ENCODE peak calls at places on chromosomes 3 and 15, in four cellular contexts. R is T-helper 2 cell; F is stimulated activated CD8-positive, alpha-beta memory T cell treated with anti-CD3 and anti-CD28 coated beads, Interleukin-15, amount 100 ng/mL, for 1 hour; Q is OCI-LY7. J is an unnamed sample.

GRCh38 chr3:155241559-155241958 is 51.9 kb downstream of the STRIT1 start:
- DNase-seq in R (no peak), F (no peak), Q (no peak), J (no peak)

GRCh38 chr3:14307953-14308352 is 94.5 kb upstream of the SLC6A6 start:
- DNase-seq in R (no peak), F (no peak), Q (no peak), J (no peak)

GRCh38 chr3:183815565-183815943 is 9.8 kb downstream of the MAP6D1 start:
- DNase-seq in R (peak; percentile 56), F (no peak), Q (peak; percentile 64), J (no peak)

GRCh38 chr15:59976480-59976879 is 27.6 kb upstream of the FOXB1 start:
- DNase-seq in R (peak; percentile 98), F (peak; percentile 11), Q (peak; percentile 69), J (no peak)

GRCh38 chr3:26132942-26133341 is 343.1 kb downstream of the OXSM start:
- DNase-seq in R (no peak), F (no peak), Q (no peak), J (no peak)

GRCh38 chr3:12508316-12508715 is 24.0 kb downstream of the TSEN2 start:
- DNase-seq in R (no peak), F (no peak), Q (no peak), J (no peak)

GRCh38 chr15:49468440-49468839 is 45.4 kb downstream of the FGF7 start:
- DNase-seq in R (no peak), F (no peak), Q (no peak), J (no peak)

GRCh38 chr3:41593760-41594159 is 368.1 kb downstream of the ULK4 start:
- DNase-seq in R (no peak), F (no peak), Q (no peak), J (no peak)

GRCh38 chr15:70190965-70191364 is 93.2 kb upstream of the TLE3 start:
- DNase-seq in R (no peak), F (no peak), Q (no peak), J (no peak)

GRCh38 chr3:186933801-186934200 is 3.5 kb downstream of the ST6GAL1 start:
- DNase-seq in R (no peak), F (no peak), Q (peak; percentile 38), J (no peak)

GRCh38 chr15:100215031-100215842 is 126.5 kb downstream of the ADAMTS17 start:
- DNase-seq in R (no peak), F (no peak), Q (no peak), J (no peak)

GRCh38 chr3:132432639-132433038 is 15.3 kb downstream of the DNAJC13 start:
- DNase-seq in R (peak; percentile 83), F (no peak), Q (no peak), J (no peak)

GRCh38 chr3:152331975-152332374 is 63.2 kb downstream of the MBNL1 start:
- DNase-seq in R (no peak), F (no peak), Q (no peak), J (no peak)

GRCh38 chr3:100709840-100710235 is 544 bp downstream of the TFG start:
- DNase-seq in R (peak; percentile 43), F (no peak), Q (peak; percentile 38), J (peak; percentile 42)

GRCh38 chr3:98556164-98557130 is 24.7 kb downstream of the GPR15 start:
- DNase-seq in R (peak; percentile 100), F (peak; percentile 32), Q (peak; percentile 22), J (no peak)

GRCh38 chr3:106877632-106878031 is 499.6 kb upstream of the CCDC54 start:
- DNase-seq in R (peak; percentile 0), F (no peak), Q (no peak), J (no peak)

GRCh38 chr3:157551961-157552360 is 48.7 kb upstream of the VEPH1 start:
- DNase-seq in R (peak; percentile 18), F (no peak), Q (no peak), J (no peak)

GRCh38 chr3:27617552-27617951 is 104.6 kb downstream of the EOMES start:
- DNase-seq in R (no peak), F (no peak), Q (no peak), J (no peak)

GRCh38 chr3:40971191-40972168 is 227.8 kb upstream of the CTNNB1 start:
- DNase-seq in R (peak; percentile 42), F (no peak), Q (peak; percentile 57), J (peak; percentile 43)

GRCh38 chr3:112676659-112677234 is 35.8 kb upstream of the CCDC80 start:
- DNase-seq in R (peak; percentile 100), F (peak; percentile 50), Q (peak; percentile 49), J (peak; percentile 89)

GRCh38 chr3:33062814-33063346 is 34.1 kb downstream of the GLB1 start:
- DNase-seq in R (peak; percentile 37), F (no peak), Q (no peak), J (no peak)

GRCh38 chr3:148360046-148360445 is 337.7 kb upstream of the AGTR1 start:
- DNase-seq in R (no peak), F (no peak), Q (no peak), J (no peak)

J was measured in RPMI8226.